ENCODE peak calls at places on chromosomes 4 and X, in four cellular contexts. X is naive thymus-derived CD4-positive, alpha-beta T cell; M is cardiac fibroblast; C is hepatocyte. O is an unnamed sample.

GRCh38 chrX:10178866-10179463 is 22.2 kb downstream of the CLCN4 start:
- DNase-seq in X (no peak), M (no peak), C (no peak), O (no peak)

GRCh38 chr4:145887241-145887964 is 51.2 kb downstream of the ZNF827 start:
- DNase-seq in X (no peak), M (peak), C (no peak), O (no peak)

GRCh38 chrX:154655786-154656185 is 2.4 kb upstream of the CTAG2 start:
- DNase-seq in X (no peak), M (no peak), C (peak), O (peak)

GRCh38 chr4:82661601-82662000 is 99.8 kb upstream of the TMEM150C start:
- DNase-seq in X (no peak), M (no peak), C (no peak), O (no peak)

GRCh38 chrX:53990201-53990600 is 54.1 kb downstream of the PHF8 start:
- DNase-seq in X (no peak), M (peak), C (no peak), O (no peak)

GRCh38 chrX:42738552-42738951 is 39.4 kb downstream of the PPP1R2C start:
- DNase-seq in X (no peak), M (no peak), C (no peak), O (no peak)

GRCh38 chr4:2535386-2536192 is 858 bp upstream of the FAM193A start:
- DNase-seq in X (peak), M (peak), C (peak), O (peak)

GRCh38 chr4:38028556-38028955 is 68.4 kb downstream of the PTTG2 start:
- DNase-seq in X (no peak), M (no peak), C (no peak), O (no peak)

GRCh38 chrX:119790977-119791436 is 423 bp downstream of the RPL39 start:
- DNase-seq in X (peak), M (peak), C (peak), O (no peak)

GRCh38 chrX:132367314-132367713 is 121.5 kb downstream of the MBNL3 start:
- DNase-seq in X (no peak), M (no peak), C (no peak), O (no peak)

GRCh38 chrX:122363112-122363511 is 821.0 kb upstream of the GRIA3 start:
- DNase-seq in X (no peak), M (no peak), C (no peak), O (peak)

GRCh38 chr4:158410272-158410671 is 111.4 kb upstream of the RXFP1 start:
- DNase-seq in X (no peak), M (peak), C (no peak), O (no peak)

GRCh38 chr4:7519638-7520373 is 85.1 kb upstream of the PSAPL1 start:
- DNase-seq in X (no peak), M (no peak), C (no peak), O (no peak)

GRCh38 chr4:84936123-84936522 is 30.4 kb downstream of the WDFY3 start:
- DNase-seq in X (no peak), M (no peak), C (no peak), O (no peak)

GRCh38 chrX:55486736-55487135 is 2.9 kb downstream of the USP51 start:
- DNase-seq in X (no peak), M (peak), C (no peak), O (no peak)

GRCh38 chrX:134684956-134685355 is 26.7 kb upstream of the PLAC1 start:
- DNase-seq in X (no peak), M (no peak), C (no peak), O (no peak)

O was measured in islet precursor cell.